ENCODE peak calls at places on chromosomes 1 and 21, in four cellular contexts. One of them, this sample, is unnamed.

GRCh38 chr1:184822267-184822666 is 67.6 kb upstream of the EDEM3 start:
- DNase-seq in K562: no peak
- DNase-seq in IMR-90: no peak
- DNase-seq in keratinocyte: no peak
- DNase-seq in this sample: no peak

GRCh38 chr1:234543442-234544093 is 64.6 kb upstream of the TARBP1 start:
- DNase-seq in K562: no peak
- DNase-seq in IMR-90: no peak
- DNase-seq in keratinocyte: no peak
- DNase-seq in this sample: no peak

GRCh38 chr1:119968601-119969000 is 72.3 kb upstream of the ADAM30 start:
- DNase-seq in K562: no peak
- DNase-seq in IMR-90: no peak
- DNase-seq in keratinocyte: no peak
- DNase-seq in this sample: no peak

GRCh38 chr1:183185941-183186490 is at the start of gene LAMC2:
- DNase-seq in K562: no peak
- DNase-seq in IMR-90: peak; percentile 52
- DNase-seq in keratinocyte: peak; percentile 96
- DNase-seq in this sample: peak; percentile 46

GRCh38 chr1:77889671-77890070 is 1.2 kb downstream of the NEXN start:
- DNase-seq in K562: no peak
- DNase-seq in IMR-90: peak; percentile 91
- DNase-seq in keratinocyte: peak; percentile 21
- DNase-seq in this sample: peak; percentile 80

GRCh38 chr1:152707860-152708259 is at the start of gene LCE4A:
- DNase-seq in K562: no peak
- DNase-seq in IMR-90: no peak
- DNase-seq in keratinocyte: no peak
- DNase-seq in this sample: no peak

GRCh38 chr21:42012344-42012743 is 2.2 kb upstream of the ZBTB21 start:
- DNase-seq in K562: no peak
- DNase-seq in IMR-90: no peak
- DNase-seq in keratinocyte: no peak
- DNase-seq in this sample: no peak

GRCh38 chr21:26449161-26449560 is 123.9 kb downstream of the CYYR1 start:
- DNase-seq in K562: no peak
- DNase-seq in IMR-90: peak; percentile 43
- DNase-seq in keratinocyte: no peak
- DNase-seq in this sample: peak; percentile 9

GRCh38 chr1:201281573-201281972 is 1.7 kb upstream of the PKP1 start:
- DNase-seq in K562: no peak
- DNase-seq in IMR-90: no peak
- DNase-seq in keratinocyte: no peak
- DNase-seq in this sample: no peak

GRCh38 chr1:187226396-187226795 is 397.6 kb downstream of the PLA2G4A start:
- DNase-seq in K562: no peak
- DNase-seq in IMR-90: peak; percentile 41
- DNase-seq in keratinocyte: no peak
- DNase-seq in this sample: no peak

GRCh38 chr1:20126041-20126805 is 6.9 kb upstream of the PLA2G2D start:
- DNase-seq in K562: no peak
- DNase-seq in IMR-90: no peak
- DNase-seq in keratinocyte: no peak
- DNase-seq in this sample: no peak

GRCh38 chr21:36733857-36734256 is 34.9 kb downstream of the SIM2 start:
- DNase-seq in K562: no peak
- DNase-seq in IMR-90: no peak
- DNase-seq in keratinocyte: no peak
- DNase-seq in this sample: no peak

GRCh38 chr1:92298573-92299476 is at the start of the genes GLMN and RPAP2:
- DNase-seq in K562: peak; percentile 83
- DNase-seq in IMR-90: peak; percentile 81
- DNase-seq in keratinocyte: no peak
- DNase-seq in this sample: peak; percentile 90

GRCh38 chr21:26753822-26754221 is 91.4 kb downstream of the ADAMTS1 start:
- DNase-seq in K562: peak; percentile 42
- DNase-seq in IMR-90: no peak
- DNase-seq in keratinocyte: no peak
- DNase-seq in this sample: no peak

GRCh38 chr1:244992833-244993232 is 128.5 kb upstream of the HNRNPU start:
- DNase-seq in K562: no peak
- DNase-seq in IMR-90: peak; percentile 34
- DNase-seq in keratinocyte: no peak
- DNase-seq in this sample: no peak

GRCh38 chr21:32452641-32453040 is 40.1 kb downstream of the EVA1C start:
- DNase-seq in K562: no peak
- DNase-seq in IMR-90: no peak
- DNase-seq in keratinocyte: no peak
- DNase-seq in this sample: no peak

GRCh38 chr1:34283142-34283541 is 106.4 kb downstream of the C1orf94 start:
- DNase-seq in K562: no peak
- DNase-seq in IMR-90: no peak
- DNase-seq in keratinocyte: no peak
- DNase-seq in this sample: no peak

GRCh38 chr1:234866007-234866866 is 256.3 kb upstream of the IRF2BP2 start:
- DNase-seq in K562: peak; percentile 89
- DNase-seq in IMR-90: peak; percentile 90
- DNase-seq in keratinocyte: no peak
- DNase-seq in this sample: peak; percentile 37

GRCh38 chr1:92577251-92577895 is 90.6 kb upstream of the GFI1 start:
- DNase-seq in K562: no peak
- DNase-seq in IMR-90: peak; percentile 29
- DNase-seq in keratinocyte: no peak
- DNase-seq in this sample: peak; percentile 51

GRCh38 chr21:31351973-31352372 is 7.9 kb upstream of the TIAM1 start:
- DNase-seq in K562: no peak
- DNase-seq in IMR-90: no peak
- DNase-seq in keratinocyte: no peak
- DNase-seq in this sample: no peak

GRCh38 chr1:173342766-173343165 is 134.4 kb upstream of the PRDX6 start:
- DNase-seq in K562: no peak
- DNase-seq in IMR-90: no peak
- DNase-seq in keratinocyte: no peak
- DNase-seq in this sample: no peak

GRCh38 chr21:31596055-31596454 is 63.4 kb upstream of the SOD1 start:
- DNase-seq in K562: no peak
- DNase-seq in IMR-90: no peak
- DNase-seq in keratinocyte: no peak
- DNase-seq in this sample: no peak

GRCh38 chr1:64426691-64427090 is 43.2 kb upstream of the CACHD1 start:
- DNase-seq in K562: no peak
- DNase-seq in IMR-90: no peak
- DNase-seq in keratinocyte: no peak
- DNase-seq in this sample: no peak

GRCh38 chr21:45602106-45602505 is 41.4 kb upstream of the PCBP3 start:
- DNase-seq in K562: no peak
- DNase-seq in IMR-90: no peak
- DNase-seq in keratinocyte: no peak
- DNase-seq in this sample: no peak

GRCh38 chr21:46634966-46635323 is 529 bp upstream of the PRMT2 start:
- DNase-seq in K562: no peak
- DNase-seq in IMR-90: peak; percentile 87
- DNase-seq in keratinocyte: no peak
- DNase-seq in this sample: peak; percentile 89

GRCh38 chr1:175887981-175888428 is 144.6 kb upstream of the TNR start:
- DNase-seq in K562: peak; percentile 82
- DNase-seq in IMR-90: peak; percentile 36
- DNase-seq in keratinocyte: no peak
- DNase-seq in this sample: peak; percentile 44

GRCh38 chr1:226862900-226863299 is 7.5 kb upstream of the PSEN2 start:
- DNase-seq in K562: no peak
- DNase-seq in IMR-90: peak; percentile 73
- DNase-seq in keratinocyte: no peak
- DNase-seq in this sample: no peak

GRCh38 chr1:30478288-30478687 is 245.1 kb downstream of the MATN1 start:
- DNase-seq in K562: no peak
- DNase-seq in IMR-90: no peak
- DNase-seq in keratinocyte: no peak
- DNase-seq in this sample: no peak

GRCh38 chr1:6783221-6783620 is 2.0 kb upstream of the CAMTA1 start:
- DNase-seq in K562: no peak
- DNase-seq in IMR-90: no peak
- DNase-seq in keratinocyte: no peak
- DNase-seq in this sample: no peak

GRCh38 chr1:228276901-228277490 is 69.2 kb downstream of the OBSCN start:
- DNase-seq in K562: no peak
- DNase-seq in IMR-90: no peak
- DNase-seq in keratinocyte: no peak
- DNase-seq in this sample: no peak

GRCh38 chr1:220818421-220819173 is 31.9 kb downstream of the MTARC1 start:
- DNase-seq in K562: no peak
- DNase-seq in IMR-90: peak; percentile 98
- DNase-seq in keratinocyte: no peak
- DNase-seq in this sample: peak; percentile 12

GRCh38 chr1:244341455-244342450 is 110.0 kb downstream of the ADSS2 start:
- DNase-seq in K562: peak; percentile 49
- DNase-seq in IMR-90: no peak
- DNase-seq in keratinocyte: peak; percentile 78
- DNase-seq in this sample: peak; percentile 93

GRCh38 chr1:186326009-186326408 is 49.0 kb downstream of the TPR start:
- DNase-seq in K562: no peak
- DNase-seq in IMR-90: no peak
- DNase-seq in keratinocyte: no peak
- DNase-seq in this sample: no peak

GRCh38 chr1:76289692-76290091 is 215.1 kb downstream of the ST6GALNAC3 start:
- DNase-seq in K562: no peak
- DNase-seq in IMR-90: no peak
- DNase-seq in keratinocyte: no peak
- DNase-seq in this sample: no peak

GRCh38 chr1:211828584-211829342 is 1.8 kb downstream of the LPGAT1 start:
- DNase-seq in K562: no peak
- DNase-seq in IMR-90: peak; percentile 18
- DNase-seq in keratinocyte: no peak
- DNase-seq in this sample: no peak

GRCh38 chr1:49013046-49013445 is 236.4 kb upstream of the BEND5 start:
- DNase-seq in K562: no peak
- DNase-seq in IMR-90: no peak
- DNase-seq in keratinocyte: no peak
- DNase-seq in this sample: no peak

DNA sequence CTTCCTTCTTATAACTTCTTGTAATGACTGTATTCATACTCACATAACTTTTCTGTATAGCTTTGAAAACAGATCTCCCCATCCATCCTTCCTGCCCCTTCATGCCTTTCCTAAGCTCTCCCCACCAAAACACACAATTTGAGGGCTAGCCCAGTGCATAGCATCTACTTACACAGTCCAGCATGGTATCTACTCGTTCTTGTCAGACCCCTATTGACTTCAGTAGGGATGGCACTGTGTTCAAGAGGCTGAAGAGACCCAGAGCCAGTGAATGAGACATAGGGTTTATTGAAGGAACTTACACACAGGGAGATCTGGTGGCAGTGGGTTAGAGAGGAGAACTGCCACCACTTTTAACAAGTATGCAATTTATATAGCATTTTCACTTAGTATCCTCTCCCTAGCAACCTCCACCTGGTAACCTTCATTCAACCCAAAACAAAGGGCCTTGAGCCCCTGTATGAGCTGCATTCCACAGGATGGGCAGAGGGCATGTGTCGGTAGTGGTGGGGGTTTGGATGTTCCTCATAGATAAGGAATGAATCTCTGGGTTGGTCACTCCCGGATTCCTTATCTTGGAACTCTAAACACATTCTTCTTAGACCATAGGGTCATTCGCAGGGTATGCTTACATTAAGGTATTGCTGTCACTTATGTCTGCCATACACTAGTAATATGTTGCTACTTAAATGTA is 64.9 kb upstream of the GNG12 start:
- DNase-seq in K562: peak; percentile 30
- DNase-seq in IMR-90: peak; percentile 52
- DNase-seq in keratinocyte: no peak
- DNase-seq in this sample: peak; percentile 41
- H3K9me1 ChIP-seq in K562: no peaks in the 10 kb centered on the region
- H3K9me1 ChIP-seq in IMR-90: peaks cover 9% of the 10 kb centered on the region
- H3K9me1 ChIP-seq in keratinocyte: no peaks in the 10 kb centered on the region
- H3K9me1 ChIP-seq in this sample: no peaks in the 10 kb centered on the region

GRCh38 chr1:52420713-52421112 is 16.3 kb downstream of the PRPF38A start:
- DNase-seq in K562: no peak
- DNase-seq in IMR-90: no peak
- DNase-seq in keratinocyte: no peak
- DNase-seq in this sample: no peak
- H3K9me1 ChIP-seq in K562: no peaks in the 10 kb centered on the region
- H3K9me1 ChIP-seq in IMR-90: peaks cover 4% of the 10 kb centered on the region
- H3K9me1 ChIP-seq in keratinocyte: no peaks in the 10 kb centered on the region
- H3K9me1 ChIP-seq in this sample: no peaks in the 10 kb centered on the region

GRCh38 chr1:237171564-237172485 is 129.8 kb downstream of the RYR2 start:
- DNase-seq in K562: no peak
- DNase-seq in IMR-90: no peak
- DNase-seq in keratinocyte: no peak
- DNase-seq in this sample: peak; percentile 2
- H3K9me1 ChIP-seq in K562: no peaks in the 10 kb centered on the region
- H3K9me1 ChIP-seq in IMR-90: no peaks in the 10 kb centered on the region
- H3K9me1 ChIP-seq in keratinocyte: no peaks in the 10 kb centered on the region
- H3K9me1 ChIP-seq in this sample: no peaks in the 10 kb centered on the region

DNA sequence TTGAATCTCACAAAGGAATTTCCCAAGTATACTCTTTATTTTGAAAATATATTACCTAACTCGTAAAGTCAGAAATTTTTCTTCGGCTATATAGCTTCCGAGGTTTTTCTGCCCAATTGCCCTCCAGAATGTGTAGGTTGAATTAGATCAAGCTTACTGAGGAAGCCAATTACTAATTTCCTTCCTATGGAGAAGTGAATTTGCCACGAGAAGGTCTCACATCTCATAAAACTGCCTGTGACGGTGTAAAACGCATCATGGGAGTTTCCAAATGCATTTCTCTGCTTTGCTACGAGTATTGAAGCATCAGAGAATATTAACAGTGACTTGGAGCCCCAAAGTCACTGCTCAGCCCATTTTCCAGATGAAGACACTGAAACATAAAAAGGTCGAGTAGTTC is 262.3 kb downstream of the PTBP2 start:
- DNase-seq in K562: no peak
- DNase-seq in IMR-90: no peak
- DNase-seq in keratinocyte: no peak
- DNase-seq in this sample: peak; percentile 54
- H3K9me1 ChIP-seq in K562: no peaks in the 10 kb centered on the region
- H3K9me1 ChIP-seq in IMR-90: no peaks in the 10 kb centered on the region
- H3K9me1 ChIP-seq in keratinocyte: no peaks in the 10 kb centered on the region
- H3K9me1 ChIP-seq in this sample: no peaks in the 10 kb centered on the region

This sample was measured in endothelial cell of umbilical vein.